ENCODE peak calls at places on chromosomes 16 and 17, in eight cellular contexts. J is right cardiac atrium; G is skeletal muscle cell; S is NCI-H460; R is activated T-cell treated with anti-CD3 and anti-CD28 coated beads for 48 hours; X is NCI-H2029; W is effector memory CD4-positive, alpha-beta T cell; H is T-helper 2 cell. B is an unnamed sample.
A peak's percentile ranks its signal among the peaks of the same experiment; 100 is the strongest.

GRCh38 chr16:15958703-15959348 is 9.4 kb downstream of the ABCC1 start:
- DNase-seq in R (no peak), S (no peak), H (peak; percentile 67), J (no peak), W (no peak), X (no peak), G (no peak), B (no peak)

GRCh38 chr17:12584727-12585126 is 81.0 kb upstream of the MYOCD start:
- DNase-seq in R (no peak), J (no peak), S (no peak), X (no peak), W (no peak), H (no peak), G (no peak), B (no peak)

GRCh38 chr17:36847293-36847645 is 90.0 kb upstream of the LHX1 start:
- DNase-seq in X (no peak), W (no peak), G (no peak), J (no peak), S (no peak), H (no peak), R (no peak), B (no peak)

GRCh38 chr16:14193316-14193871 is 122.3 kb downstream of the MRTFB start:
- DNase-seq in S (no peak), W (no peak), G (no peak), H (peak; percentile 69), J (no peak), X (peak; percentile 87), R (no peak), B (no peak)

GRCh38 chr16:14041164-14041563 is 30.0 kb upstream of the MRTFB start:
- DNase-seq in H (peak; percentile 77), J (no peak), R (no peak), X (no peak), S (no peak), G (no peak), W (no peak), B (no peak)

GRCh38 chr16:85291302-85292148 is 179.3 kb upstream of the CIBAR2 start:
- DNase-seq in W (no peak), G (no peak), R (no peak), S (no peak), H (no peak), X (no peak), J (peak; percentile 90), B (peak; percentile 75)

GRCh38 chr17:77045441-77046041 is 95.2 kb upstream of the SEC14L1 start:
- DNase-seq in X (no peak), G (no peak), H (no peak), W (no peak), S (no peak), J (no peak), R (no peak), B (no peak)

GRCh38 chr16:70809392-70810060 is 8.6 kb upstream of the VAC14 start:
- DNase-seq in S (no peak), W (no peak), X (no peak), G (no peak), J (no peak), R (no peak), H (no peak), B (no peak)

GRCh38 chr16:49899991-49900690 is 44.2 kb upstream of the ZNF423 start:
- DNase-seq in G (no peak), S (no peak), R (no peak), W (no peak), H (no peak), J (no peak), X (no peak), B (no peak)